ENCODE peak calls at places on chromosomes 2 and 18, in eight cellular contexts. G is GF-D8, L is anterior cingulate cortex, K is kidney tubule cell, Y is mesendoderm, C is A172, E is BJ, B is COR-L47. J is an unnamed sample.

GRCh38 chr2:11387100-11387390 is 42.6 kb upstream of the ROCK2 start:
- DNase-seq in G (no peak), Y (no peak), E (peak), L (no peak), C (peak), K (no peak), B (no peak), J (no peak)

GRCh38 chr2:192140236-192140839 is 54.4 kb downstream of the TMEFF2 start:
- DNase-seq in G (no peak), E (no peak), L (no peak), C (no peak), B (no peak), K (no peak), Y (no peak), J (no peak)

GRCh38 chr2:219186754-219187456 is 8.8 kb downstream of the RETREG2 start:
- DNase-seq in C (no peak), Y (no peak), K (no peak), E (no peak), L (no peak), G (no peak), B (no peak), J (no peak)

GRCh38 chr2:48852938-48853337 is 97.4 kb upstream of the LHCGR start:
- DNase-seq in B (no peak), L (no peak), G (no peak), Y (no peak), K (peak), C (no peak), E (no peak), J (no peak)

GRCh38 chr18:48615566-48616401 is 77.0 kb downstream of the CTIF start:
- DNase-seq in B (no peak), G (no peak), K (no peak), Y (no peak), E (no peak), C (no peak), L (no peak), J (no peak)

GRCh38 chr2:200756618-200757321 is 54.9 kb upstream of the BZW1 start:
- DNase-seq in K (peak), G (no peak), L (no peak), B (no peak), E (peak), C (peak), Y (peak), J (no peak)

GRCh38 chr2:174561283-174562275 is 36.0 kb downstream of the WIPF1 start:
- DNase-seq in B (no peak), C (no peak), Y (no peak), K (no peak), E (no peak), G (no peak), L (peak), J (no peak)

GRCh38 chr2:2916621-2917020 is 461.0 kb downstream of the EIPR1 start:
- DNase-seq in E (no peak), G (no peak), B (no peak), Y (no peak), C (no peak), K (no peak), L (no peak), J (no peak)

GRCh38 chr2:66494708-66495107 is 59.8 kb downstream of the MEIS1 start:
- DNase-seq in C (peak), Y (no peak), E (peak), K (peak), L (no peak), B (no peak), G (peak), J (no peak)

GRCh38 chr2:118854507-118855300 is 7.3 kb upstream of the EN1 start:
- DNase-seq in E (no peak), G (no peak), B (no peak), C (no peak), K (no peak), L (no peak), Y (peak), J (peak)

GRCh38 chr18:76223403-76223802 is 271.6 kb downstream of the ZNF516 start:
- DNase-seq in G (no peak), K (no peak), Y (no peak), E (no peak), L (no peak), B (no peak), C (no peak), J (no peak)

GRCh38 chr18:79548621-79548985 is 131.0 kb upstream of the CTDP1 start:
- DNase-seq in G (no peak), Y (no peak), E (no peak), L (no peak), K (no peak), C (no peak), B (no peak), J (no peak)

GRCh38 chr2:208945719-208946280 is 478.0 kb upstream of the MAP2 start:
- DNase-seq in K (no peak), C (no peak), Y (no peak), L (no peak), B (no peak), E (no peak), G (no peak), J (no peak)

GRCh38 chr18:74271656-74272055 is 20.1 kb downstream of the CYB5A start:
- DNase-seq in B (no peak), E (no peak), Y (no peak), G (no peak), C (no peak), K (no peak), L (no peak), J (no peak)

GRCh38 chr18:57789105-57789504 is 14.0 kb downstream of the ATP8B1 start:
- DNase-seq in Y (no peak), E (no peak), B (no peak), L (no peak), G (no peak), C (no peak), K (no peak), J (no peak)

GRCh38 chr2:112750560-112750843 is 13.9 kb downstream of the CKAP2L start:
- DNase-seq in K (peak), L (no peak), G (no peak), Y (no peak), E (no peak), B (no peak), C (peak), J (no peak)